ENCODE peak calls at places on chromosomes 16 and 17, in six cellular contexts. One of them, this sample, is unnamed.

GRCh38 chr17:55567240-55568216 is 56.3 kb upstream of the SMIM36 start:
- DNase-seq in omental fat pad: no peak
- DNase-seq in lower lobe of right lung: no peak
- DNase-seq in lung: no peak
- DNase-seq in nephron progenitor cell: no peak
- DNase-seq in fibroblast of mammary gland: peak; percentile 40
- DNase-seq in this sample: no peak

GRCh38 chr17:82551779-82552457 is 32.4 kb downstream of the FOXK2 start:
- DNase-seq in omental fat pad: no peak
- DNase-seq in lower lobe of right lung: peak; percentile 89
- DNase-seq in lung: peak; percentile 82
- DNase-seq in nephron progenitor cell: peak; percentile 55
- DNase-seq in fibroblast of mammary gland: peak; percentile 69
- DNase-seq in this sample: peak; percentile 24

GRCh38 chr16:66275795-66276428 is 90.6 kb upstream of the CDH5 start:
- DNase-seq in omental fat pad: no peak
- DNase-seq in lower lobe of right lung: no peak
- DNase-seq in lung: peak; percentile 54
- DNase-seq in nephron progenitor cell: peak; percentile 47
- DNase-seq in fibroblast of mammary gland: peak; percentile 80
- DNase-seq in this sample: no peak

GRCh38 chr17:74042744-74043486 is 160.6 kb upstream of the RPL38 start:
- DNase-seq in omental fat pad: no peak
- DNase-seq in lower lobe of right lung: no peak
- DNase-seq in lung: no peak
- DNase-seq in nephron progenitor cell: no peak
- DNase-seq in fibroblast of mammary gland: peak; percentile 96
- DNase-seq in this sample: peak; percentile 52

GRCh38 chr17:979211-979538 is 401 bp downstream of the NXN start:
- DNase-seq in omental fat pad: no peak
- DNase-seq in lower lobe of right lung: no peak
- DNase-seq in lung: no peak
- DNase-seq in nephron progenitor cell: no peak
- DNase-seq in fibroblast of mammary gland: no peak
- DNase-seq in this sample: no peak

GRCh38 chr17:81703747-81704654 is 834 bp downstream of the MRPL12 start:
- DNase-seq in omental fat pad: no peak
- DNase-seq in lower lobe of right lung: no peak
- DNase-seq in lung: no peak
- DNase-seq in nephron progenitor cell: no peak
- DNase-seq in fibroblast of mammary gland: no peak
- DNase-seq in this sample: no peak

GRCh38 chr17:7814969-7815368 is 19.0 kb upstream of the KDM6B start:
- DNase-seq in omental fat pad: no peak
- DNase-seq in lower lobe of right lung: no peak
- DNase-seq in lung: no peak
- DNase-seq in nephron progenitor cell: no peak
- DNase-seq in fibroblast of mammary gland: no peak
- DNase-seq in this sample: no peak

GRCh38 chr17:30116661-30117547 is at the start of gene NSRP1:
- DNase-seq in omental fat pad: peak; percentile 90
- DNase-seq in lower lobe of right lung: peak; percentile 96
- DNase-seq in lung: peak; percentile 95
- DNase-seq in nephron progenitor cell: peak; percentile 90
- DNase-seq in fibroblast of mammary gland: peak; percentile 97
- DNase-seq in this sample: peak; percentile 86

GRCh38 chr16:74720579-74720978 is 19.9 kb upstream of the MLKL start:
- DNase-seq in omental fat pad: no peak
- DNase-seq in lower lobe of right lung: no peak
- DNase-seq in lung: no peak
- DNase-seq in nephron progenitor cell: no peak
- DNase-seq in fibroblast of mammary gland: no peak
- DNase-seq in this sample: no peak

GRCh38 chr17:74822329-74823175 is 37.1 kb downstream of the GRIN2C start:
- DNase-seq in omental fat pad: no peak
- DNase-seq in lower lobe of right lung: no peak
- DNase-seq in lung: no peak
- DNase-seq in nephron progenitor cell: no peak
- DNase-seq in fibroblast of mammary gland: no peak
- DNase-seq in this sample: no peak

GRCh38 chr17:27946521-27946920 is 53.4 kb upstream of the LYRM9 start:
- DNase-seq in omental fat pad: no peak
- DNase-seq in lower lobe of right lung: no peak
- DNase-seq in lung: no peak
- DNase-seq in nephron progenitor cell: no peak
- DNase-seq in fibroblast of mammary gland: no peak
- DNase-seq in this sample: no peak

GRCh38 chr17:66466933-66467367 is 164.5 kb downstream of the PRKCA start:
- DNase-seq in omental fat pad: no peak
- DNase-seq in lower lobe of right lung: no peak
- DNase-seq in lung: peak; percentile 47
- DNase-seq in nephron progenitor cell: no peak
- DNase-seq in fibroblast of mammary gland: peak; percentile 99
- DNase-seq in this sample: no peak

GRCh38 chr16:48133455-48134226 is 22.2 kb downstream of the ABCC12 start:
- DNase-seq in omental fat pad: no peak
- DNase-seq in lower lobe of right lung: peak; percentile 75
- DNase-seq in lung: peak; percentile 71
- DNase-seq in nephron progenitor cell: no peak
- DNase-seq in fibroblast of mammary gland: no peak
- DNase-seq in this sample: no peak

DNA sequence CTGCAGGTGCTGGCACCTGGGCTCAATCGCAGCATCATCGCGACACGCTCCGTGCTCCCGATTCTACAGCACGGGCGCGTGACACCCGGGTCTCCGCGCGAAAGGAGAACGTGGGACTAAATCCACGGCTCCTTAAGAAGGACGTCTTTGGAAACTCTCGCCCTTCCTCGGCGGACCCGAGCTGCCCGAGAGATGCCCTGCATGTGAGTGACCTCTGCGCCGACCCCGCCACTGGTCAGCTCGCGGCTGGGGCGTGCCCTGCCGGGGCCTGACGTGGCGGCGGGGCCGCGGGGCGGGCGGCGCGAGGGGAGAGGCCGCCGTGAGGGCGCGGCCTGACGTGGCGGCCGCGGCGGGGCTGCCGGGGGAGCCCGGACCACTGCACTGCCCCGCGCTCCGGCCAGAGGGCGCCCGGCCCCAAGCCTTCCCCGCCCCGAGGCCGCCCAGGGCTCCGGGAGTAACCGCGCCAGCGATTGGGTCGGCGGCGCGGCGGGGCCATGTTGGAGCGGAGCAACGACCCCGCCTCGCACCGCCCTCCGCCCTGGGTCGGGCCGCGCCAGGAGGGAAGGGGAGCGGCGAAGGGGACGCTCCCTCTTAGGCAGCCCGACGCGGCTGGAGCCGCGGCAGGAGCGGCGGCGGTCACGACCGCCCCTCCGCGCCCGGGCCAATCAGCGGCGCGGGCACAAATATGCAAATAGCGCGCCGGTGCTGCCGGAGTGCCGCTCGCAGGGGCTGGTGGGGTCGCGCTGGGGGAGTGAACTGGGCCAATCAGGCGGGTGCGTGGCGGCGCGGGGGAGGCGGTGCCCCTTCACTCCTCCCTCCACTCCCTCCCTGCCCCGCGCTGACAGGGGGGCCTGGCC is 75.6 kb downstream of the CHD9 start:
- DNase-seq in omental fat pad: peak; percentile 85
- DNase-seq in lower lobe of right lung: peak; percentile 98
- DNase-seq in lung: peak; percentile 96
- DNase-seq in nephron progenitor cell: peak; percentile 97
- DNase-seq in fibroblast of mammary gland: peak; percentile 89
- DNase-seq in this sample: peak; percentile 79
- TF ChIP-seq CTCF in omental fat pad: no peak
- TF ChIP-seq CTCF in lower lobe of right lung: peak; percentile 42
- TF ChIP-seq CTCF in lung: peak; percentile 52
- TF ChIP-seq CTCF in nephron progenitor cell: peak; percentile 16
- TF ChIP-seq CTCF in fibroblast of mammary gland: no peak
- TF ChIP-seq CTCF in this sample: peak; percentile 47

DNA sequence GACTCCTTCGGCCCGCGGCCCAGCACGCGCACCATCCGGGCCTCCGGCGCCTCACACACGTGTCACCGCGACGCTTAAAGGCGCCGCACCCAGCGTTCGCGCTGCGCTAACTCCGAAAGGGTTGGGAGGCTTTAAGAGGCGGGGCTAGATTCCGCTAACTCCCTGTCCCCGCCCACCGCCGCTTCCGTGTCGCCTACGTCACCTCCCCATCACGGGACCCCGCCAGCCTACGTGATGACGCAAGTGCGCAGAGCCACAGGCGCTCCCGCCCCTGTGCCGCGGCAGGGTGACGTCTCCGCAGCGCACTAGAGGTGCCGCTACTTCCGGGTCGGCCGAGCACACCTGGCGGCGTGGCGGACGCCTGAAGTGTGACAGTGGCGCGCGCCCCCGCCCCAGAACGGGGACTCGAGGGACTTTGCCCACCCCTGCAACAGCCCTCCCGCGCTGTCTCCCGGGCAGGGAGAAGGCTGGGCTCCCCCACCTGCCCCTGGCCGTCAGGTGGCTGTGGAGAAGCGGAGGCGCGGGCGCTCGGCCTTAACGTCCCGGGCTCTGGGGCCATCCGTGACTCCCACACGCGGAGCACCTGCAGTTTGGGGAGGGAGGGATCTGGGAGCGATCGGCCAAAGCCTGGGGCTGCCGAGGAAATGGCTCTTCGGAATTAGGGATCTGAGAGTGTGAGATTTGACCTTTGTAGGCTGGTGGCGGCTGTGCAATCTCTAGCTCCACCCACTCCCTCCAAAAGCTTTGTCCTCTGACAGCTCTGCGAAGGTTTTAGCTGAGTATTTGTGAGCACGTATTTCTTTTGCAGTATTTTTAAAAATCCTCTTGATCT is at the start of gene USP36:
- DNase-seq in omental fat pad: peak; percentile 98
- DNase-seq in lower lobe of right lung: peak; percentile 100
- DNase-seq in lung: peak; percentile 99
- DNase-seq in nephron progenitor cell: peak; percentile 99
- DNase-seq in fibroblast of mammary gland: peak; percentile 99
- DNase-seq in this sample: peak; percentile 95
- TF ChIP-seq CTCF in omental fat pad: no peak
- TF ChIP-seq CTCF in lower lobe of right lung: no peak
- TF ChIP-seq CTCF in lung: peak; percentile 2
- TF ChIP-seq CTCF in nephron progenitor cell: no peak
- TF ChIP-seq CTCF in fibroblast of mammary gland: no peak
- TF ChIP-seq CTCF in this sample: no peak

DNA sequence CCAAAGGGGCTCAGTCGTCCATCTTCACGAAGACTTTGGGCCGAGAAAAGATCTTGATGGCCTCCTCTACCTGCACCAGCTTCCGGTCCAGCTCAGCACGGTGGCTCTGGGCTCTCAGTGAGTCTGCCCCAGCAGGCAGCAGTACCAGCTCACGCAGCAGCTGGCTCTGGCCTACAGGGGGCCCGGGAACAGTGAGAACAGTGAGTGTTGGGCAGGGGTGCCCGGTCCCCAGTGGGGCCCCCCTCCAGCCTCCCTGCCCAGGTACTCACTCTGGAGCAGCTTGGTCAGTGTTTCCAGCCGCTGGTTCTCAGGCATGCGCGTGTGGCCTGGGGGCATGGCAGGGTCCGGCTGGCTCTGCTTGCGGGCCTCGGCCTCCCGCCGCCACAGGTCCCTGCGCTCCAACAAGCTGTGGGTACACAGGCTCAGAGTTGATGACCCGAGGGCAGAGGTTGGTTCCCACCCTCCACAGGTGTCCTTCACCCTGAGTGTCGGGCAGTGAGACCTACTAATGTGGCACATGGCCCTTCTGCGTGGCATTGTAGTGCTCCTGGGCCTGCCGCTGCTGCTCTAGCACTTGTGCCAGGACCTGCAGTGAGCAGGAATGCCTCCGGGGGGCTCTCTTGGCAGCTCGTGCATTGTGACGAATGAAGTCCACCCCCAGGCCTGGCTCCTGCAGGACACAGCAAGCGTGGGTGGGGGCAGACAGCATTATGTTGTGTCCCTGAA is 2.6 kb downstream of the PARD6A start:
- DNase-seq in omental fat pad: no peak
- DNase-seq in lower lobe of right lung: no peak
- DNase-seq in lung: no peak
- DNase-seq in nephron progenitor cell: no peak
- DNase-seq in fibroblast of mammary gland: no peak
- DNase-seq in this sample: no peak
- TF ChIP-seq CTCF in omental fat pad: no peak
- TF ChIP-seq CTCF in lower lobe of right lung: no peak
- TF ChIP-seq CTCF in lung: no peak
- TF ChIP-seq CTCF in nephron progenitor cell: peak; percentile 22
- TF ChIP-seq CTCF in fibroblast of mammary gland: peak; percentile 21
- TF ChIP-seq CTCF in this sample: no peak

GRCh38 chr17:63911657-63912100 is 621 bp upstream of the CSHL1 start:
- DNase-seq in omental fat pad: no peak
- DNase-seq in lower lobe of right lung: no peak
- DNase-seq in lung: no peak
- DNase-seq in nephron progenitor cell: peak; percentile 77
- DNase-seq in fibroblast of mammary gland: no peak
- DNase-seq in this sample: no peak
- TF ChIP-seq CTCF in omental fat pad: no peak
- TF ChIP-seq CTCF in lower lobe of right lung: peak; percentile 85
- TF ChIP-seq CTCF in lung: peak; percentile 29
- TF ChIP-seq CTCF in nephron progenitor cell: peak; percentile 80
- TF ChIP-seq CTCF in fibroblast of mammary gland: peak; percentile 42
- TF ChIP-seq CTCF in this sample: peak; percentile 92

DNA sequence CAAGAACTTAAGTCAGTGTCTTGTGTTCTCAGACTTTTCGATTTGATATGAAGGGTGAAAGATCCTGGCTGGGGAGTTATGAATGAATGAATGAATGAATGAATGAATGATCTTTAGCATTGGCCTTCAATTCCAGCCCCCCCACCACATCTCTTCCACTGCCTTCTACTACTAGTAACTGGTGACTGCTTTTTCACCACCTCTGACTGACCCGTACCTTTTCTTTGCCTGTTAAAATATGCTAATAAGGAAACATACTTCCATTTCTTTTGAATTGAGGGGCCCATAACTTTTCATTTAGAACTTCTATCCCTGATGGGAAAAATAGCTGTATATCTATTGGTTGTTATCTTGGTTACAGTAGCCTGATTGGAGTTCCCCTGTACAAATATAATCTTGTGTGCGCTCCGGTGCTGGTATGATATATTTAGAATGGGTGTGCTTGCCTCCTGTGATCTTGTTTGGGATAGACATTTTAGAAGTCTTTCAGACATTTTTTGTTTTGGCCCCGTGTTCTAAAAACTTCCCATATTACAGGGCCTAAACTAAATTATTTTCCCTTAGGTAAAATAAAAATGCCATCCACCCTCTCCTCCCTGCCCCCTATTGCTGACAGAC is 3.4 kb downstream of the LYRM1 start:
- DNase-seq in omental fat pad: no peak
- DNase-seq in lower lobe of right lung: no peak
- DNase-seq in lung: no peak
- DNase-seq in nephron progenitor cell: no peak
- DNase-seq in fibroblast of mammary gland: no peak
- DNase-seq in this sample: no peak
- TF ChIP-seq CTCF in omental fat pad: no peak
- TF ChIP-seq CTCF in lower lobe of right lung: no peak
- TF ChIP-seq CTCF in lung: no peak
- TF ChIP-seq CTCF in nephron progenitor cell: no peak
- TF ChIP-seq CTCF in fibroblast of mammary gland: no peak
- TF ChIP-seq CTCF in this sample: no peak